ENCODE peak calls at places on chromosomes 5 and 9, in ten cellular contexts. N is hepatic stellate cell; E is GM19239; Y is activated CD8-positive, alpha-beta memory T cell treated with anti-CD3 and anti-CD28 coated beads, Interleukin-2, amount 50 U/mL, for 48 hours; O is hypothalamus; W is amniotic stem cell; Q is HuH-7.5; M is fibroblast of mammary gland; T is ureter; G is left cardiac atrium. J is an unnamed sample.

GRCh38 chr9:4382722-4383317 is 83.0 kb upstream of the GLIS3 start:
- DNase-seq in N (peak), M (peak), W (no peak), G (no peak), E (peak), Y (no peak), T (no peak), O (no peak), Q (no peak), J (peak)

GRCh38 chr5:73818357-73818756 is 192.4 kb downstream of the ARHGEF28 start:
- DNase-seq in O (no peak), Y (no peak), W (no peak), Q (no peak), T (no peak), E (no peak), G (no peak), N (peak), M (peak), J (no peak)

GRCh38 chr9:27337833-27338526 is 41.0 kb upstream of the EQTN start:
- DNase-seq in W (no peak), Q (no peak), E (no peak), M (no peak), T (no peak), G (no peak), Y (no peak), O (no peak), N (no peak), J (peak)

GRCh38 chr5:150671509-150672236 is 10.6 kb downstream of the MYOZ3 start:
- DNase-seq in E (no peak), M (no peak), T (no peak), O (no peak), Q (no peak), N (no peak), G (peak), W (no peak), Y (peak), J (no peak)

GRCh38 chr5:179293276-179293675 is 52.0 kb downstream of the ADAMTS2 start:
- DNase-seq in E (no peak), T (no peak), Y (no peak), N (no peak), O (no peak), M (peak), Q (no peak), G (peak), W (no peak), J (no peak)

GRCh38 chr5:89480406-89481007 is 597.5 kb upstream of the MEF2C start:
- DNase-seq in W (no peak), N (no peak), Y (no peak), E (no peak), Q (no peak), G (no peak), O (no peak), M (peak), T (no peak), J (no peak)

GRCh38 chr9:94805585-94805984 is 79.1 kb downstream of the AOPEP start:
- DNase-seq in E (no peak), W (no peak), M (peak), Q (peak), T (peak), O (no peak), G (no peak), Y (no peak), N (peak), J (peak)

GRCh38 chr5:72210913-72211670 is 103.8 kb downstream of the MAP1B start:
- DNase-seq in W (peak), Y (no peak), G (peak), E (no peak), O (no peak), M (peak), T (peak), Q (no peak), N (peak), J (peak)

GRCh38 chr9:90964101-90965020 is 162.7 kb downstream of the SYK start:
- DNase-seq in W (no peak), E (peak), Y (peak), G (no peak), Q (peak), M (no peak), T (peak), N (peak), O (no peak), J (peak)

GRCh38 chr5:74630387-74631087 is 10.0 kb downstream of the ENC1 start:
- DNase-seq in W (no peak), O (no peak), T (no peak), Y (no peak), Q (no peak), G (no peak), M (peak), N (peak), E (no peak), J (peak)

GRCh38 chr5:140261403-140262171 is 41.3 kb downstream of the PFDN1 start:
- DNase-seq in N (peak), E (no peak), G (peak), M (peak), W (peak), T (peak), O (no peak), Q (peak), Y (no peak), J (peak)

GRCh38 chr9:69675563-69675962 is 3.4 kb upstream of the APBA1 start:
- DNase-seq in E (no peak), W (no peak), G (no peak), O (no peak), N (no peak), Q (no peak), M (no peak), Y (no peak), T (no peak), J (no peak)

GRCh38 chr5:52801329-52801728 is 13.6 kb downstream of the ITGA1 start:
- DNase-seq in T (no peak), Q (no peak), E (no peak), Y (no peak), M (peak), O (peak), G (no peak), N (no peak), W (no peak), J (peak)

GRCh38 chr5:152853361-152853760 is 448.3 kb upstream of the NMUR2 start:
- DNase-seq in M (no peak), E (no peak), Q (no peak), Y (no peak), T (no peak), G (no peak), N (no peak), O (no peak), W (no peak), J (no peak)

J was measured in fibroblast of villous mesenchyme.